ENCODE peak calls at places on chromosomes 4 and X, in seven cellular contexts. B is PC-3, S is adrenal gland, G is heart left ventricle, R is A549, O is ovary, T is MM.1S. Z is an unnamed sample. For H3K9me3, the result is how much of the 10 kb centered on the place peaks cover.

GRCh38 chr4:117577686-117578085 is 456.6 kb upstream of the NDST3 start:
- DNase-seq in B (peak), S (no peak), G (no peak), R (no peak), O (no peak), T (no peak), Z (no peak)

GRCh38 chr4:19254476-19254875 is 997.2 kb upstream of the SLIT2 start:
- DNase-seq in B (no peak), S (no peak), G (no peak), R (no peak), O (no peak), T (no peak), Z (no peak)

GRCh38 chr4:145180298-145181090 is at the start of gene OTUD4:
- DNase-seq in B (peak), S (peak), G (peak), R (peak), O (peak), T (peak), Z (peak)

GRCh38 chrX:35276115-35276514 is 333.5 kb downstream of the FAM47B start:
- DNase-seq in B (no peak), S (no peak), G (no peak), R (no peak), O (no peak), T (no peak), Z (no peak)

GRCh38 chr4:113637823-113638691 is 123.5 kb downstream of the CAMK2D start:
- DNase-seq in B (no peak), S (no peak), G (no peak), R (no peak), O (no peak), T (no peak), Z (no peak)

GRCh38 chr4:95522682-95523410 is 25.9 kb downstream of the UNC5C start:
- DNase-seq in B (no peak), S (no peak), G (no peak), R (no peak), O (no peak), T (no peak), Z (no peak)

GRCh38 chr4:180058731-180059215 is 2184.4 kb upstream of the TENM3 start:
- DNase-seq in B (peak), S (peak), G (peak), R (peak), O (peak), T (peak), Z (peak)

GRCh38 chr4:17111959-17112659 is 213.7 kb upstream of the LDB2 start:
- DNase-seq in B (no peak), S (peak), G (no peak), R (no peak), O (no peak), T (no peak), Z (no peak)

GRCh38 chr4:81905966-81906365 is 434.3 kb upstream of the RASGEF1B start:
- DNase-seq in B (no peak), S (no peak), G (no peak), R (no peak), O (no peak), T (peak), Z (no peak)

GRCh38 chrX:44042731-44043130 is 69.5 kb upstream of the NDP start:
- DNase-seq in B (no peak), S (no peak), G (no peak), R (no peak), O (no peak), T (no peak), Z (no peak)

GRCh38 chr4:176034498-176034897 is 31.1 kb upstream of the WDR17 start:
- DNase-seq in B (peak), S (peak), G (no peak), R (peak), O (no peak), T (peak), Z (no peak)

GRCh38 chr4:131974730-131975129 is 1174.4 kb upstream of the PCDH10 start:
- DNase-seq in B (no peak), S (no peak), G (no peak), R (no peak), O (no peak), T (no peak), Z (no peak)

GRCh38 chr4:89113415-89113814 is 2.1 kb downstream of the TIGD2 start:
- DNase-seq in B (no peak), S (no peak), G (no peak), R (no peak), O (no peak), T (no peak), Z (no peak)

GRCh38 chr4:89111833-89112563 is 665 bp downstream of the TIGD2 start:
- DNase-seq in B (peak), S (no peak), G (no peak), R (peak), O (no peak), T (peak), Z (no peak)

GRCh38 chr4:89110986-89111832 is at the start of gene TIGD2:
- DNase-seq in B (peak), S (peak), G (peak), R (peak), O (peak), T (peak), Z (peak)

GRCh38 chr4:89117115-89117514 is 5.8 kb downstream of the TIGD2 start:
- DNase-seq in B (no peak), S (no peak), G (no peak), R (no peak), O (no peak), T (no peak), Z (no peak)

GRCh38 chr4:89114100-89114499 is 2.8 kb downstream of the TIGD2 start:
- DNase-seq in B (no peak), S (no peak), G (no peak), R (no peak), O (no peak), T (no peak), Z (no peak)
- TF ChIP-seq CTCF in B (no peak), S (no peak), G (no peak), R (no peak), O (no peak), T (no peak), Z (no peak)

GRCh38 chrX:701673-702072 is 71.1 kb downstream of the SHOX start:
- DNase-seq in B (no peak), S (no peak), G (no peak), R (no peak), O (no peak), T (no peak), Z (no peak)
- H3K9me3 ChIP-seq in B (under half), S (under half), G (under half), R (under half), O (under half), T (under half), Z (under half)

GRCh38 chr4:155497306-155497705 is 120.5 kb upstream of the MAP9 start:
- DNase-seq in B (no peak), S (no peak), G (no peak), R (no peak), O (no peak), T (no peak), Z (no peak)
- TF ChIP-seq CTCF in B (no peak), S (no peak), G (no peak), R (no peak), O (no peak), T (no peak), Z (no peak)

GRCh38 chrX:81054904-81055303 is 146.8 kb downstream of the HMGN5 start:
- DNase-seq in B (no peak), S (no peak), G (no peak), R (no peak), O (no peak), T (no peak), Z (no peak)
- H3K9me3 ChIP-seq in B (under half), S (under half), G (under half), R (under half), O (under half), T (under half), Z (under half)

DNA sequence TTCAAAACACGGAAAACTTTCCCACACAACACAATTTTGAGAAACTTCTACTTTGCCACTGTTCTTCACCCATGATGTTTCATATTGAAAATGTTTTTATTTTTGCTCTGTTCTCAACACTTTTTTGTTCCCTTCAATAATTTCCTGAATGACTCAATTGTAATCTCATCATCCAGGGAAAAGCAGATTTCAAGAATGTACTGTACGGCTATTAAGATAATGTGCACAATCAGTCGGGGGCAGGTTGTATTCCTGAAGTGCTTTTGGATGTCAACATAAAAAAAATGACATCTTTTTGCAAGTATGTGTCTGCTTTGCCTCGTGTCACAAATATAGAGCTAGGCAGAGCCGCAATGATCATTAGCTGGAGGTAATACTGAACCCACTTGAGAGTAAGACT is 9.7 kb downstream of the SMPX start:
- DNase-seq in B (no peak), S (no peak), G (no peak), R (no peak), O (no peak), T (no peak), Z (no peak)
- TF ChIP-seq CTCF in B (no peak), S (no peak), G (no peak), R (no peak), O (no peak), T (no peak), Z (no peak)

DNA sequence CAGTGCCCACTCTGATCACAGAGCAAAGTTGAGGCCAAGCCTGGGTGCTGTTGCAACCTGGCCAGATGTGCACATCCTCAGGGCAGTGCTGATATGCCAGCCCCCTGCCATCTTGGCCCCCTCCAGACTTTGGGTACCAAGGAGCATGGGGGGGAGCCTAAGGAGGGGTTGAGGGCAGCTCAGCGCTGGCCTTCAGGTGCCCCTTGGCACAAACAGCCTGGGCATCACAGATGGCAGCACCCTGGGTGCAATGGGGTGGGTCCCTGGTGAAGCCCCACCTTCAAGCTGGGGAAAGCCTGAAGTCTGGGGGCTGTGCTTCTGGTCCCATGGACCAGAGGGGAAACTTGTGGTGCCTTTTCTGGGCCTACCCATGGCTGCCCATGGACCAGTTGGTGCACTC is 163.0 kb downstream of the FAM47A start:
- DNase-seq in B (no peak), S (no peak), G (no peak), R (no peak), O (no peak), T (no peak), Z (no peak)
- H3K9me3 ChIP-seq in B (under half), S (under half), G (under half), R (under half), O (under half), T (under half), Z (under half)

DNA sequence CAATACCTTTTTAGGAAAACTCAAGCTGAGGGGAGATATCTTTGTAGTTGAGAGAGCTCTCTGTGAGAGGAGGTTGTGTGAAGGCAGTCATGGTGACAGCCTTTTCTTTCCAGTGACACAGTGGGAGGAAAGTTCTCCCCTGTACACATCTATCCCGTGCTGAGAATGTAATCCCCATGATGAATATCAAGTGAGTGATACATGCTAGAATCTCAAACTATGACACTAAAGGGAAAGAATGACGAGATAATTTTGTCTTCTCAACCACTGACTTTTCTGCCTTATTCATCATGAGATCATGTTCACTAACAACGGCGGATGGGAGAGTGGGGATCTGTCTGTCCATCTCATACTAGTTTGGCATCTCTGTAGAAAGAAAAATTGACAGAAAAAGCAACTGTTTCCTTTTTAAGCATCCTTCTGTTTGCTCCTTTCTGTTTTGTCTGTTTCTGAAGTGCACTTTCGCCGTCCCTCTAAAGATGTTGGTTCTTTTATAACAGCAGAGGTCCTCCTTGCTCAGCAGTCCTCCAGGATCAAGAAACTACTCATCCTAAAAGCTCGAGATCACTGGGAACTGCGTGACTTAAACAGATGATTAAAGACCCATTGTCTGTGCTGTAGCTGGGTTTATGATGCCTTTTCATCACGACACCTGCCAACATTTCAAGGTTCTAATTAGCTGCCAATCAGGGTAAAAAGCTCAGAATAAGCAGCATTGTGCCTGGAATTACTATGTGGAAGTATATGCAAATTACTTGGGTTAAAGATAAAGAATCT is 137.6 kb downstream of the DCK start:
- DNase-seq in B (peak), S (no peak), G (no peak), R (peak), O (no peak), T (no peak), Z (no peak)
- TF ChIP-seq CTCF in B (peak), S (no peak), G (no peak), R (peak), O (no peak), T (no peak), Z (no peak)

GRCh38 chr4:128163177-128164117 is 102.3 kb downstream of the LARP1B start:
- DNase-seq in B (peak), S (no peak), G (no peak), R (peak), O (no peak), T (no peak), Z (no peak)

GRCh38 chr4:128168701-128169100 is 107.6 kb downstream of the LARP1B start:
- DNase-seq in B (no peak), S (no peak), G (no peak), R (no peak), O (no peak), T (no peak), Z (no peak)

GRCh38 chr4:128166982-128167381 is 105.9 kb downstream of the LARP1B start:
- DNase-seq in B (no peak), S (no peak), G (no peak), R (no peak), O (no peak), T (no peak), Z (no peak)

GRCh38 chr4:128169245-128169644 is 108.1 kb downstream of the LARP1B start:
- DNase-seq in B (no peak), S (no peak), G (no peak), R (no peak), O (no peak), T (no peak), Z (no peak)
- H3K9me3 ChIP-seq in B (under half), S (under half), G (under half), R (under half), O (under half), T (under half), Z (under half)

Z was measured in RWPE2.